ENCODE peak calls at places on chromosomes 4 and X, in five cellular contexts. F is iris pigment epithelial cell, D is NCI-H1092 treated with DMSO at 0.1 percent for 48 hours, C is COLO829, U is occipital lobe. O is an unnamed sample.

GRCh38 chrX:67636532-67636931 is 92.7 kb downstream of the AR start:
- DNase-seq in F (peak), U (no peak), D (no peak), C (no peak), O (no peak)

GRCh38 chr4:24928708-24929107 is 15.9 kb upstream of the CCDC149 start:
- DNase-seq in F (no peak), U (no peak), C (no peak), D (no peak), O (no peak)

GRCh38 chr4:1212546-1213335 is 36.2 kb downstream of the CTBP1 start:
- DNase-seq in F (no peak), D (no peak), U (no peak), C (no peak), O (no peak)

GRCh38 chrX:56797966-56798711 is 69.1 kb downstream of the NBDY start:
- DNase-seq in F (peak), U (no peak), C (no peak), D (peak), O (no peak)

GRCh38 chr4:70739496-70740337 is 18.0 kb downstream of the RUFY3 start:
- DNase-seq in U (no peak), D (no peak), F (peak), C (no peak), O (no peak)

GRCh38 chr4:1038948-1039492 is 27.6 kb downstream of the FGFRL1 start:
- DNase-seq in C (no peak), F (no peak), D (no peak), U (no peak), O (no peak)

GRCh38 chr4:147362868-147363440 is 117.9 kb upstream of the EDNRA start:
- DNase-seq in D (no peak), F (peak), C (no peak), U (no peak), O (no peak)

GRCh38 chr4:77199276-77199675 is 42.3 kb downstream of the CCNG2 start:
- DNase-seq in U (no peak), C (no peak), F (no peak), D (no peak), O (no peak)

GRCh38 chrX:79081895-79082512 is 62.5 kb upstream of the GPR174 start:
- DNase-seq in C (peak), D (peak), F (peak), U (no peak), O (no peak)

GRCh38 chr4:107736924-107737448 is 17.0 kb upstream of the PAPSS1 start:
- DNase-seq in C (peak), D (peak), F (peak), U (no peak), O (no peak)

GRCh38 chr4:107552306-107552705 is 167.7 kb downstream of the PAPSS1 start:
- DNase-seq in F (no peak), D (no peak), U (no peak), C (no peak), O (no peak)

GRCh38 chrX:94107981-94108380 is 434.0 kb downstream of the FAM133A start:
- DNase-seq in C (no peak), F (peak), U (no peak), D (no peak), O (no peak)

GRCh38 chrX:37652053-37652452 is 33.5 kb upstream of the XK start:
- DNase-seq in C (no peak), F (no peak), D (no peak), U (no peak), O (no peak)

GRCh38 chr4:9987749-9988346 is 33.4 kb downstream of the SLC2A9 start:
- DNase-seq in F (no peak), U (no peak), C (no peak), D (no peak), O (no peak)

GRCh38 chr4:48939785-48940184 is 33.2 kb upstream of the OCIAD2 start:
- DNase-seq in U (no peak), C (no peak), F (peak), D (no peak), O (no peak)

GRCh38 chr4:79695848-79696247 is 287.8 kb upstream of the GK2 start:
- DNase-seq in F (no peak), U (no peak), D (no peak), C (no peak), O (no peak)

GRCh38 chr4:56698329-56698728 is 17.2 kb upstream of the HOPX start:
- DNase-seq in D (no peak), C (no peak), U (no peak), F (peak), O (no peak)

GRCh38 chrX:72526534-72527508 is 45.8 kb downstream of the HDAC8 start:
- DNase-seq in U (no peak), F (peak), D (no peak), C (no peak), O (no peak)

GRCh38 chrX:150898343-150899190 is at the start of gene CD99L2:
- DNase-seq in U (peak), C (peak), F (peak), D (peak), O (peak)

GRCh38 chr4:39621582-39621981 is 17.1 kb downstream of the SMIM14 start:
- DNase-seq in F (peak), U (no peak), D (no peak), C (no peak), O (no peak)